ENCODE peak calls at places on chromosome 22, in five cellular contexts. O is keratinocyte; D is CD4-positive, alpha-beta memory T cell; M is heart left ventricle; K is SJSA1. X is an unnamed sample. For H3K9me3, the result is how much of the 10 kb centered on the place peaks cover.

GRCh38 chr22:20117656-20118571 is 888 bp upstream of the TRMT2A start:
- DNase-seq in O (no peak), D (peak), M (no peak), K (peak), X (peak)

GRCh38 chr22:44668190-44668885 is 33.7 kb upstream of the PRR5 start:
- DNase-seq in O (no peak), D (peak), M (no peak), K (no peak), X (peak)

GRCh38 chr22:44371741-44372525 is 59.2 kb upstream of the SHISAL1 start:
- DNase-seq in O (no peak), D (no peak), M (peak), K (no peak), X (no peak)

GRCh38 chr22:43008509-43008908 is 6.4 kb downstream of the PACSIN2 start:
- DNase-seq in O (no peak), D (no peak), M (no peak), K (no peak), X (no peak)

GRCh38 chr22:25193548-25193947 is 6.1 kb upstream of the CRYBB3 start:
- DNase-seq in O (no peak), D (no peak), M (no peak), K (no peak), X (no peak)

GRCh38 chr22:35981900-35982299 is 46.7 kb downstream of the RBFOX2 start:
- DNase-seq in O (no peak), D (no peak), M (no peak), K (no peak), X (no peak)

GRCh38 chr22:35950262-35950661 is 78.4 kb downstream of the RBFOX2 start:
- DNase-seq in O (no peak), D (no peak), M (no peak), K (no peak), X (no peak)

GRCh38 chr22:37432708-37433054 is 5.4 kb upstream of the ELFN2 start:
- DNase-seq in O (no peak), D (no peak), M (no peak), K (no peak), X (no peak)

GRCh38 chr22:35910013-35910860 is 118.4 kb downstream of the RBFOX2 start:
- DNase-seq in O (no peak), D (no peak), M (no peak), K (no peak), X (no peak)

GRCh38 chr22:20238567-20239062 is 29.5 kb downstream of the RTN4R start:
- DNase-seq in O (no peak), D (peak), M (peak), K (no peak), X (peak)

GRCh38 chr22:26502688-26503561 is 9.3 kb downstream of the TFIP11 start:
- DNase-seq in O (no peak), D (peak), M (peak), K (peak), X (peak)

GRCh38 chr22:50329236-50329635 is 2.4 kb upstream of the DENND6B start:
- DNase-seq in O (no peak), D (no peak), M (no peak), K (peak), X (no peak)

GRCh38 chr22:43821606-43822425 is 9.7 kb upstream of the EFCAB6 start:
- DNase-seq in O (no peak), D (no peak), M (no peak), K (no peak), X (no peak)

GRCh38 chr22:42655693-42656092 is 6.5 kb upstream of the CYB5R3 start:
- DNase-seq in O (no peak), D (no peak), M (no peak), K (no peak), X (no peak)

DNA sequence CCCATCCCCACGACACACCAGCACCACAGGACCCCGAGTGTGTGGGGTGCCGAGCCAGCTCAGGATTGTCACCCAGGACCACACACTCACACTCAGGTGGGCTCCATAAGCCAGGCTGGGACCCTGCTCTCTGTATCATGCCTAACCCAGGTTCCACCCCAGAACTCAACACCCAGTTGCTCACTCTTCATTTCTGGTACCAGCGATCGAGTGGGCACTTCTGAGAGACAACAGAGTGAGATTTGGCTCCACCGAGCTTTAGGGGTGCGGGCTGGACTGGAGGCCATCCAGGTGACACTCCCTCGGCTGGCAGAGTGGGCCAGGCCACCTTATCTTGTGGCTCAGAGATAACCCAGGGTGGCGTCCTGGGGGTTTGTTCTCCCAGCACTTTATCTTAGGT is 1323.8 kb downstream of the BRD1 start:
- DNase-seq in O (no peak), D (no peak), M (no peak), K (no peak), X (no peak)
- H3K9me3 ChIP-seq in O (under half), D (under half), M (under half), K (under half), X (under half)

GRCh38 chr22:39517470-39517869 is 2.9 kb upstream of the ATF4 start:
- DNase-seq in O (no peak), D (no peak), M (no peak), K (no peak), X (no peak)
- H3K27ac ChIP-seq in O (no peak), D (no peak), M (no peak), K (no peak), X (no peak)

GRCh38 chr22:48553694-48554308 is 1273.9 kb downstream of the BRD1 start:
- DNase-seq in O (no peak), D (no peak), M (no peak), K (no peak), X (no peak)
- H3K9me3 ChIP-seq in O (under half), D (under half), M (under half), K (under half), X (under half)

DNA sequence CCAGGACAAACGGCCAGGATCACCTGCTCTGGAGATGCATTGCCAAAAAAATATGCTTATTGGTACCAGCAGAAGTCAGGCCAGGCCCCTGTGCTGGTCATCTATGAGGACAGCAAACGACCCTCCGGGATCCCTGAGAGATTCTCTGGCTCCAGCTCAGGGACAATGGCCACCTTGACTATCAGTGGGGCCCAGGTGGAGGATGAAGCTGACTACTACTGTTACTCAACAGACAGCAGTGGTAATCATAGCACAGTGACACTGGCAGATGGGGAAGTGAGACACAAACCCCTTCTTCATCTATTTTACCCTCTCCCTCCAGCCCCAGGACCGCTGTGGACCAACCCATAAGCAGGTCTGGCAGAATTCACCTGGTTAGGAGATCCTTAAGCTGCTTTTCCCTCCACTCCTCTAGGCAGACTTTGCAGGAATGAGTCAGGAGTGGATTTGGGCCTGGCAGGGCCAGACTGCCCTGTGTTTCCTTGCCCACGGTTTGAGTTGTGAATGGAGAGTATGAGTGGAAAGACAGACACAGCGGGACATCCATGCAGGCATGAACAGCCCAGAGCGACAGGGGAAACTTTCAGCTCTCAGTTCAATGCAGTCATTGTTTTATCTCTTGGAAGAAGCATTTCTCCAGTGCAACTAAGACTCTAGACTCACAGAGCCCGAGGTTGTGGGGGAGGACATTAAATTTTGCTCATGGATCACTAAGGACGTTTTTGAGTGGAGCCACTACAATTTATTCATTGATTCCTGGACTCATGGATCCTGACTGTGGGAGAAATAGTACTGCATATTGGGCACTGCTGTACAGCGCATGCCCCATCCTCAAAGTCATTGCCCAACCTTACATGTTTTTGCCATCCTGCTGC is 75.3 kb upstream of the IGLL5 start:
- DNase-seq in O (no peak), D (no peak), M (no peak), K (no peak), X (no peak)
- H3K27ac ChIP-seq in O (no peak), D (no peak), M (no peak), K (no peak), X (no peak)

GRCh38 chr22:49322231-49322630 is 505.4 kb downstream of the BRD1 start:
- DNase-seq in O (no peak), D (no peak), M (no peak), K (no peak), X (no peak)

GRCh38 chr22:49323751-49324415 is 503.8 kb downstream of the BRD1 start:
- DNase-seq in O (no peak), D (no peak), M (no peak), K (no peak), X (no peak)

GRCh38 chr22:49321477-49322055 is 506.1 kb downstream of the BRD1 start:
- DNase-seq in O (no peak), D (no peak), M (no peak), K (no peak), X (no peak)

GRCh38 chr22:49324527-49325491 is 502.9 kb downstream of the BRD1 start:
- DNase-seq in O (no peak), D (no peak), M (no peak), K (no peak), X (no peak)

DNA sequence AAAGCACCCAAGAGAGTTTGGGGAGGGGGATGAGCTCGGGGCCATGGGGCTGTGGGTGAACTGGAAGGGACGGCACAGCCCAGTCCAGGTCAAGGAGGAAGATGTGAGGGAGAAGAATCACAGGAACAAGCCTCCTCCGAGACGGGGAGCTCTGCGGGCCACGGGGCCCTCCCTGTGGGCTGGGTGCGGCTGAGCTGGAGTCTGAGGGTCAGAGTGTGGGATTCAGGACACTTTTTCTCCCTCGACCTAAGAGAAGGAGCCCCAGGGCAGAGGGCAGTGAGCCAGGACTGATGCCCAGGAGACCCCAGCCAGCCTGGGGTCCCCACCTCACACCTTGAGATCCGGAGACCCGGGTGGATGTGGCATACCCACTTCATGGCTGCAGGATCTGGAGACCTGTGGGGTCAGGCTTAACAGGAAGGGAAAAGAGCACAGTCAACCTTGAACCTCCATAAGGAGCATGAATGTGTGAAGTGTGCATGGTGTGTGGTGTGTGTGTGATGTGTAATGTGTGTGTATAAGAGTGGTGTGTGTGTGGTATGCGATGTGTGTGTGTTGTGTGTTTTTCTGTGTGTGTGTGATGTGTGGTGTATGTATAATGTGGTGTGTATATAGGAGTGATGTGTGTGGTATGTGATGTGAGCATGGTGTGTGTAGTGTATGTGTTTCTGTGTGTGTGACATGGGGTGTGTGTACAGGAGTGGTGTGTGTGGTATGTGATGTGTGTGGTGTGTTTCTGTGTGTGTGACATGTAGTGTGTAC is 504.6 kb downstream of the BRD1 start:
- DNase-seq in O (no peak), D (no peak), M (no peak), K (no peak), X (no peak)
- H3K9me3 ChIP-seq in O (under half), D (under half), M (under half), K (under half), X (under half)

GRCh38 chr22:40636380-40637180 is at the start of gene MRTFA:
- DNase-seq in O (peak), D (peak), M (peak), K (peak), X (peak)

GRCh38 chr22:40638261-40638660 is 1.7 kb upstream of the MRTFA start:
- DNase-seq in O (peak), D (no peak), M (no peak), K (no peak), X (no peak)

GRCh38 chr22:40635940-40636379 is 559 bp downstream of the MRTFA start:
- DNase-seq in O (no peak), D (no peak), M (no peak), K (no peak), X (no peak)

GRCh38 chr22:40635008-40635939 is 1.2 kb downstream of the MRTFA start:
- DNase-seq in O (no peak), D (no peak), M (no peak), K (no peak), X (no peak)

DNA sequence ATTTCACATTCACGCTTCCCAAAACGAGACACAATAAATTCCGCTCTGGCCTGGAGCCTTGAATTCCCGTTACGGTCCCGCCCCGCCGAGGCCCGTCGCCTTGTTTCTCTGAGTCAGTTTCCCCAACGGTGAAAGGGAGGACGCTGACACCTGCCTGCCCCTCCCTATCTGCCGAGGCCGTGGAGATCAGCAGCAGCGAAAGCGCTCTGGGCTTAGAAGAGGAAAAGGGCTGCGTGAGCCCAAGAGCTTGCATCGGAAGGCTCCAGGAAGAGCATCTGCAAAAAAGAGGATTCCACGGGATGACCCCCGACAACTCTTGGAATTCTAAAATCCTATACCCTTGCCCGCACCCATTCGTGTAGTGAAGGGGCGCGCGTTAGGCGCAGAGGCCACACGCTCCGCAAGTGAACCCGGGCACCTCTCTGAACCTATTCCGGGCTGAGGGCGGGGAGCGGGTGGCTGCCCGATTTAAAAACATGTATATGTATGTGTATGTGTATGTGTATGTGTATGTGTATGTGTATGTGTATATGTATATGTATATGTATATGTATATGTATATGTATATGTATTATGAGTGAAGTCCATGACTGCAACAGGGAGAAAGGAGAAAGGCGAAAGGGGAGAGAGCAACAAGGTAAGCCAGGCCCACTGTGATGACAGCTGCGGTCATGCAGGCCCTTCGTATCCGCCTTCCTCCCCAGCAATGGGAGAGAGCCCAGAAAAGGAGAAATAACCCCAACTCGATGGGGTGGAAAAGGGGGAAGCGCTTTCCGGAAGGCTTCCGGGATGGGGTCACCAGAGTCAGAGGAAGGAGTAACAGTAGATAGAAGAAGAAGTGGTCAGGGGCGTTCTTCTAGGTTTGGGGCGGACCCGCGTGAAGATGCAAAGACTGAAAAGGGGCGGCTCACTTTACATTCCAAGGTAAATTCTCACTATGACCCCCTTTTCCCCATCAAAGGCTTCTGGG is 947 bp upstream of the MRTFA start:
- DNase-seq in O (no peak), D (no peak), M (peak), K (no peak), X (peak)
- H3K27ac ChIP-seq in O (peak), D (peak), M (peak), K (peak), X (peak)

GRCh38 chr22:48511781-48512327 is 1315.8 kb downstream of the BRD1 start:
- DNase-seq in O (no peak), D (no peak), M (no peak), K (no peak), X (no peak)

GRCh38 chr22:48516571-48516970 is 1311.1 kb downstream of the BRD1 start:
- DNase-seq in O (no peak), D (no peak), M (no peak), K (no peak), X (no peak)

GRCh38 chr22:48515571-48516200 is 1312.0 kb downstream of the BRD1 start:
- DNase-seq in O (no peak), D (no peak), M (no peak), K (no peak), X (no peak)

GRCh38 chr22:48513446-48513845 is 1314.2 kb downstream of the BRD1 start:
- DNase-seq in O (no peak), D (no peak), M (no peak), K (no peak), X (no peak)

GRCh38 chr22:48513929-48514328 is 1313.7 kb downstream of the BRD1 start:
- DNase-seq in O (no peak), D (no peak), M (no peak), K (no peak), X (no peak)
- H3K9me3 ChIP-seq in O (under half), D (under half), M (under half), K (under half), X (under half)

GRCh38 chr22:46586123-46586519 is 34.1 kb upstream of the GRAMD4 start:
- DNase-seq in O (no peak), D (no peak), M (peak), K (no peak), X (peak)

GRCh38 chr22:46588279-46589140 is 31.7 kb upstream of the GRAMD4 start:
- DNase-seq in O (no peak), D (no peak), M (peak), K (no peak), X (peak)

GRCh38 chr22:46586531-46587011 is 33.6 kb upstream of the GRAMD4 start:
- DNase-seq in O (no peak), D (no peak), M (no peak), K (no peak), X (no peak)

GRCh38 chr22:46587492-46588278 is 32.5 kb upstream of the GRAMD4 start:
- DNase-seq in O (no peak), D (no peak), M (peak), K (no peak), X (peak)

GRCh38 chr22:46587067-46587471 is 33.1 kb upstream of the GRAMD4 start:
- DNase-seq in O (no peak), D (no peak), M (no peak), K (no peak), X (peak)
- H3K27ac ChIP-seq in O (no peak), D (no peak), M (peak), K (no peak), X (peak)

DNA sequence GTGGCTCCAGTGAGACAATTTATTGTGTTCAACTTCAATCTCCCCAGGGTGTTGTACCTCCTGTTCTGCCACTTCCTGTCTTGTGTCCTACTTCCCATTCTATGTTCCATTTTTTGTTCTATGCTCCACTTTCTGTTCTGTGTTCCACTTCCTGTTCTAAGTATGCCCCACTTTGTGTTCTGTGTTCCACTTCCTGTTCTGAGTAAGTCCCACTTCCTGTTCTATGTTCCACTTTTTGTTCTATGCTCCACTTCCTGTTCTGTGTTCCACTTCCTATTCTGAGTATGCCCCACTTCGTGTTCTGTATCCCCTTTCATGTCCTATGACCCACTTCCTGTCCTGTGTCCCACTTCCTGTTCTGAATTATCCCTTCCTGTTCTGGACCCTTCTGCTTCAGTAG is 732.7 kb downstream of the TBC1D22A start:
- DNase-seq in O (no peak), D (peak), M (no peak), K (no peak), X (no peak)
- H3K9me3 ChIP-seq in O (under half), D (under half), M (under half), K (under half), X (under half)

DNA sequence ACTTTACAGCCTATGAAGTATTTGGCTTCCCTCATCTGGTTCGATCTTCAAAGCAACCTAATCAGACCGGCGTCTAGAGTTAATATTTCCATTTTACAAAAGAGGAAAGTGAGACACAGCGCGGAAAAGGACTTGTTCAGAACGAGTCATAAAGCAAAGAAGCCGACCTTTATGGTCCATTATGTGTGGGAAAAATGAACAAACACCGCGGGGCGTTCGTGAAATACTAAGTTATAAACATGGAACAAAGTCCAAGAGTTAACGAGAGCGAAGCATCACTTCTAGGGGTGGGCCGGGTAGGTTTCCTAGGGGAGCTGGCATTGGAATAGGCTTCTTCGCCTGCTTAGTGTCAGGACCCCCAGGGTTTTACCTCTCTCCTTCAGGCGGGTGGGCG is 586 bp downstream of the DUSP18 start:
- DNase-seq in O (no peak), D (peak), M (no peak), K (no peak), X (no peak)
- H3K27ac ChIP-seq in O (peak), D (peak), M (peak), K (no peak), X (no peak)

X was measured in thyroid gland.